ENCODE peak calls at places on chromosome 16, in six cellular contexts. One of them, this sample, is unnamed.

GRCh38 chr16:35735403-35736251 is 2276.2 kb downstream of the TP53TG3F start:
- DNase-seq in thoracic aorta: no peak
- DNase-seq in SK-N-SH: no peak
- DNase-seq in H9: no peak
- DNase-seq in heart left ventricle: no peak
- DNase-seq in H1: no peak
- DNase-seq in this sample: no peak

GRCh38 chr16:67234180-67234597 is 7.3 kb downstream of the TMEM208 start:
- DNase-seq in thoracic aorta: no peak
- DNase-seq in SK-N-SH: no peak
- DNase-seq in H9: peak; percentile 18
- DNase-seq in heart left ventricle: no peak
- DNase-seq in H1: no peak
- DNase-seq in this sample: no peak

GRCh38 chr16:19853973-19854876 is 30.4 kb downstream of the GPRC5B start:
- DNase-seq in thoracic aorta: no peak
- DNase-seq in SK-N-SH: no peak
- DNase-seq in H9: peak; percentile 78
- DNase-seq in heart left ventricle: no peak
- DNase-seq in H1: no peak
- DNase-seq in this sample: no peak

GRCh38 chr16:74903095-74903494 is 81.8 kb downstream of the WDR59 start:
- DNase-seq in thoracic aorta: no peak
- DNase-seq in SK-N-SH: no peak
- DNase-seq in H9: no peak
- DNase-seq in heart left ventricle: no peak
- DNase-seq in H1: no peak
- DNase-seq in this sample: no peak

GRCh38 chr16:47732806-47733150 is 271.6 kb downstream of the PHKB start:
- DNase-seq in thoracic aorta: no peak
- DNase-seq in SK-N-SH: no peak
- DNase-seq in H9: peak; percentile 45
- DNase-seq in heart left ventricle: no peak
- DNase-seq in H1: no peak
- DNase-seq in this sample: no peak

GRCh38 chr16:10971560-10971961 is 27.2 kb downstream of the CLEC16A start:
- DNase-seq in thoracic aorta: no peak
- DNase-seq in SK-N-SH: peak; percentile 63
- DNase-seq in H9: peak; percentile 72
- DNase-seq in heart left ventricle: peak; percentile 44
- DNase-seq in H1: no peak
- DNase-seq in this sample: peak; percentile 43

GRCh38 chr16:53022374-53022773 is 30.3 kb downstream of the CHD9NB start:
- DNase-seq in thoracic aorta: no peak
- DNase-seq in SK-N-SH: peak; percentile 70
- DNase-seq in H9: peak; percentile 70
- DNase-seq in heart left ventricle: peak; percentile 23
- DNase-seq in H1: peak; percentile 55
- DNase-seq in this sample: peak; percentile 34

GRCh38 chr16:57941016-57941656 is 29.8 kb downstream of the CNGB1 start:
- DNase-seq in thoracic aorta: no peak
- DNase-seq in SK-N-SH: peak; percentile 86
- DNase-seq in H9: no peak
- DNase-seq in heart left ventricle: peak; percentile 57
- DNase-seq in H1: no peak
- DNase-seq in this sample: peak; percentile 58

GRCh38 chr16:87058728-87059250 is 258.4 kb downstream of the C16orf95 start:
- DNase-seq in thoracic aorta: no peak
- DNase-seq in SK-N-SH: no peak
- DNase-seq in H9: no peak
- DNase-seq in heart left ventricle: no peak
- DNase-seq in H1: no peak
- DNase-seq in this sample: no peak

GRCh38 chr16:1464894-1465566 is 9.8 kb downstream of the CLCN7 start:
- DNase-seq in thoracic aorta: no peak
- DNase-seq in SK-N-SH: no peak
- DNase-seq in H9: no peak
- DNase-seq in heart left ventricle: no peak
- DNase-seq in H1: no peak
- DNase-seq in this sample: no peak

GRCh38 chr16:22844426-22844825 is 30.5 kb downstream of the HS3ST2 start:
- DNase-seq in thoracic aorta: no peak
- DNase-seq in SK-N-SH: no peak
- DNase-seq in H9: no peak
- DNase-seq in heart left ventricle: no peak
- DNase-seq in H1: no peak
- DNase-seq in this sample: no peak

GRCh38 chr16:13110124-13110796 is 208.9 kb downstream of the SHISA9 start:
- DNase-seq in thoracic aorta: peak; percentile 31
- DNase-seq in SK-N-SH: no peak
- DNase-seq in H9: peak; percentile 56
- DNase-seq in heart left ventricle: no peak
- DNase-seq in H1: no peak
- DNase-seq in this sample: no peak

GRCh38 chr16:80273635-80274538 is 266.9 kb upstream of the DYNLRB2 start:
- DNase-seq in thoracic aorta: no peak
- DNase-seq in SK-N-SH: no peak
- DNase-seq in H9: no peak
- DNase-seq in heart left ventricle: no peak
- DNase-seq in H1: no peak
- DNase-seq in this sample: no peak

GRCh38 chr16:23182675-23183485 is at the start of gene SCNN1G:
- DNase-seq in thoracic aorta: no peak
- DNase-seq in SK-N-SH: peak; percentile 73
- DNase-seq in H9: peak; percentile 42
- DNase-seq in heart left ventricle: no peak
- DNase-seq in H1: no peak
- DNase-seq in this sample: peak; percentile 67

GRCh38 chr16:70746040-70746707 is 54.8 kb downstream of the VAC14 start:
- DNase-seq in thoracic aorta: peak; percentile 88
- DNase-seq in SK-N-SH: peak; percentile 41
- DNase-seq in H9: no peak
- DNase-seq in heart left ventricle: peak; percentile 57
- DNase-seq in H1: no peak
- DNase-seq in this sample: peak; percentile 84

GRCh38 chr16:14300631-14301149 is 229.6 kb downstream of the MRTFB start:
- DNase-seq in thoracic aorta: peak; percentile 49
- DNase-seq in SK-N-SH: peak; percentile 85
- DNase-seq in H9: peak; percentile 65
- DNase-seq in heart left ventricle: peak; percentile 66
- DNase-seq in H1: no peak
- DNase-seq in this sample: peak; percentile 74

GRCh38 chr16:15055141-15056053 is 477 bp downstream of the NTAN1 start:
- DNase-seq in thoracic aorta: no peak
- DNase-seq in SK-N-SH: no peak
- DNase-seq in H9: no peak
- DNase-seq in heart left ventricle: peak; percentile 40
- DNase-seq in H1: peak; percentile 85
- DNase-seq in this sample: peak; percentile 51

GRCh38 chr16:14523632-14524031 is 106.4 kb downstream of the PARN start:
- DNase-seq in thoracic aorta: no peak
- DNase-seq in SK-N-SH: no peak
- DNase-seq in H9: no peak
- DNase-seq in heart left ventricle: no peak
- DNase-seq in H1: no peak
- DNase-seq in this sample: no peak

GRCh38 chr16:55835578-55835977 is 2.7 kb upstream of the CES1 start:
- DNase-seq in thoracic aorta: no peak
- DNase-seq in SK-N-SH: peak; percentile 39
- DNase-seq in H9: no peak
- DNase-seq in heart left ventricle: peak; percentile 18
- DNase-seq in H1: no peak
- DNase-seq in this sample: peak; percentile 57

GRCh38 chr16:57061084-57061905 is 31.1 kb upstream of the CPNE2 start:
- DNase-seq in thoracic aorta: peak; percentile 33
- DNase-seq in SK-N-SH: peak; percentile 75
- DNase-seq in H9: no peak
- DNase-seq in heart left ventricle: peak; percentile 81
- DNase-seq in H1: no peak
- DNase-seq in this sample: peak; percentile 78

GRCh38 chr16:24151482-24151939 is 104.6 kb upstream of the CACNG3 start:
- DNase-seq in thoracic aorta: no peak
- DNase-seq in SK-N-SH: no peak
- DNase-seq in H9: no peak
- DNase-seq in heart left ventricle: no peak
- DNase-seq in H1: no peak
- DNase-seq in this sample: peak; percentile 29

GRCh38 chr16:75860654-75861053 is 134.4 kb upstream of the CPHXL start:
- DNase-seq in thoracic aorta: no peak
- DNase-seq in SK-N-SH: peak; percentile 29
- DNase-seq in H9: no peak
- DNase-seq in heart left ventricle: no peak
- DNase-seq in H1: no peak
- DNase-seq in this sample: no peak

GRCh38 chr16:49928176-49928892 is 72.4 kb upstream of the ZNF423 start:
- DNase-seq in thoracic aorta: no peak
- DNase-seq in SK-N-SH: no peak
- DNase-seq in H9: no peak
- DNase-seq in heart left ventricle: no peak
- DNase-seq in H1: no peak
- DNase-seq in this sample: peak; percentile 69

GRCh38 chr16:3187798-3188674 is at the start of gene OR1F1:
- DNase-seq in thoracic aorta: no peak
- DNase-seq in SK-N-SH: peak; percentile 78
- DNase-seq in H9: peak; percentile 76
- DNase-seq in heart left ventricle: no peak
- DNase-seq in H1: peak; percentile 83
- DNase-seq in this sample: no peak

GRCh38 chr16:66651965-66652364 is 44.6 kb downstream of the CMTM4 start:
- DNase-seq in thoracic aorta: no peak
- DNase-seq in SK-N-SH: no peak
- DNase-seq in H9: no peak
- DNase-seq in heart left ventricle: no peak
- DNase-seq in H1: no peak
- DNase-seq in this sample: no peak

GRCh38 chr16:10942352-10943297 is at the start of gene DEXI:
- DNase-seq in thoracic aorta: peak; percentile 71
- DNase-seq in SK-N-SH: peak; percentile 100
- DNase-seq in H9: peak; percentile 91
- DNase-seq in heart left ventricle: peak; percentile 96
- DNase-seq in H1: peak; percentile 96
- DNase-seq in this sample: peak; percentile 93

GRCh38 chr16:4321286-4322120 is 5.6 kb downstream of the GLIS2 start:
- DNase-seq in thoracic aorta: no peak
- DNase-seq in SK-N-SH: no peak
- DNase-seq in H9: no peak
- DNase-seq in heart left ventricle: no peak
- DNase-seq in H1: no peak
- DNase-seq in this sample: no peak
- H3K4me1 ChIP-seq in thoracic aorta: peaks cover 64% of the 10 kb centered on the region
- H3K4me1 ChIP-seq in SK-N-SH: peaks cover 54% of the 10 kb centered on the region
- H3K4me1 ChIP-seq in H9: peaks cover 6% of the 10 kb centered on the region
- H3K4me1 ChIP-seq in heart left ventricle: peaks cover 74% of the 10 kb centered on the region
- H3K4me1 ChIP-seq in H1: peaks cover 49% of the 10 kb centered on the region
- H3K4me1 ChIP-seq in this sample: peaks cover 72% of the 10 kb centered on the region

GRCh38 chr16:82627811-82628339 is 1.1 kb downstream of the CDH13 start:
- DNase-seq in thoracic aorta: no peak
- DNase-seq in SK-N-SH: no peak
- DNase-seq in H9: peak; percentile 43
- DNase-seq in heart left ventricle: peak; percentile 40
- DNase-seq in H1: no peak
- DNase-seq in this sample: no peak

GRCh38 chr16:82621796-82622195 is 5.0 kb upstream of the CDH13 start:
- DNase-seq in thoracic aorta: no peak
- DNase-seq in SK-N-SH: no peak
- DNase-seq in H9: no peak
- DNase-seq in heart left ventricle: no peak
- DNase-seq in H1: no peak
- DNase-seq in this sample: no peak

GRCh38 chr16:82628741-82629140 is 2.0 kb downstream of the CDH13 start:
- DNase-seq in thoracic aorta: no peak
- DNase-seq in SK-N-SH: no peak
- DNase-seq in H9: no peak
- DNase-seq in heart left ventricle: no peak
- DNase-seq in H1: no peak
- DNase-seq in this sample: no peak

GRCh38 chr16:82629441-82630027 is 2.8 kb downstream of the CDH13 start:
- DNase-seq in thoracic aorta: no peak
- DNase-seq in SK-N-SH: no peak
- DNase-seq in H9: no peak
- DNase-seq in heart left ventricle: no peak
- DNase-seq in H1: no peak
- DNase-seq in this sample: no peak

GRCh38 chr16:82625066-82625968 is 1.5 kb upstream of the CDH13 start:
- DNase-seq in thoracic aorta: no peak
- DNase-seq in SK-N-SH: no peak
- DNase-seq in H9: no peak
- DNase-seq in heart left ventricle: peak; percentile 33
- DNase-seq in H1: no peak
- DNase-seq in this sample: no peak
- TF ChIP-seq CTCF in thoracic aorta: no peak
- TF ChIP-seq CTCF in SK-N-SH: peak; percentile 29
- TF ChIP-seq CTCF in H9: peak; percentile 33
- TF ChIP-seq CTCF in heart left ventricle: no peak
- TF ChIP-seq CTCF in H1: peak; percentile 12
- TF ChIP-seq CTCF in this sample: no peak

DNA sequence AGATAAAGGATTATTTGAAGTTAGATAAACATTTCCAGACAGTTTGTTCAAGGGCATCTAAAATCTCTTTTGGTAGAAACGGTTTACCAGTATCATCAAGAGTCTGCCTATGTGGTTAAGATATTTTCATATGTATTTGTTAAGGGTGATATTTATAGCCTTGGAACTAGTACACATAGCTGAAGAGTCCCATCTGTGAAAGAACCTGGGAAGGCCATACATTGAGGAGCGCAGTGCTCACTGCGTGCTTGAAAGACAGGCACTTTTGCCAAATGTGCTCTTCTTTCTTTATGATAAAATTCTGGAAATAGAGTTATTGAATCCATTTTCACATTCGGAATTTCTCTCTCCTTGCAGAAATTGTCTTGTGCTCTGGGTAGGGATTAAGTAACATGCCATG is 7.7 kb downstream of the IGSF6 start:
- DNase-seq in thoracic aorta: no peak
- DNase-seq in SK-N-SH: no peak
- DNase-seq in H9: no peak
- DNase-seq in heart left ventricle: no peak
- DNase-seq in H1: no peak
- DNase-seq in this sample: no peak
- H3K27ac ChIP-seq in thoracic aorta: no peak overlapping the region
- H3K27ac ChIP-seq in SK-N-SH: no peak overlapping the region
- H3K27ac ChIP-seq in H9: no peak overlapping the region
- H3K27ac ChIP-seq in heart left ventricle: peak overlapping the region; percentile 34
- H3K27ac ChIP-seq in H1: no peak overlapping the region
- H3K27ac ChIP-seq in this sample: no peak overlapping the region

DNA sequence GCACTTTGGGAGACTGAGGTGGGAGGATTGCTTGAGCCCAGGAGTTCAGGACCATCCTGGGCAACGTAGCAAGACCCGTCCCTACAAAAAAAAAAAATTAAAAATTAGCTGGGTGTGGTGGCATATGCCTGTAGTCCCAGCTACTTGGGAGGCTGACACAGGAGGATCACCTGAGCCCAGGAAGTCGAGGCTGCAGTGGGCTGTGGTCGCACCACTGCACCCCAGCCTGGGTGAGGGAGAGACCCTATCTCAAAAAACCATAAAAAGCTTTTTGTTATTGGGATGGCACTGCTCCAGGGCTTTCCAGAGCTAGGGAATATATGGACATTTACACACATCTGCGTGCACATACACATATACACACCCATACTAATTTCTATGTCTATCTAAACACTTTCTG is 8.1 kb upstream of the ARMC5 start:
- DNase-seq in thoracic aorta: no peak
- DNase-seq in SK-N-SH: no peak
- DNase-seq in H9: no peak
- DNase-seq in heart left ventricle: no peak
- DNase-seq in H1: no peak
- DNase-seq in this sample: no peak
- H3K4me1 ChIP-seq in thoracic aorta: peaks cover 39% of the 10 kb centered on the region
- H3K4me1 ChIP-seq in SK-N-SH: peaks cover 25% of the 10 kb centered on the region
- H3K4me1 ChIP-seq in H9: peaks cover 9% of the 10 kb centered on the region
- H3K4me1 ChIP-seq in heart left ventricle: peaks cover 46% of the 10 kb centered on the region
- H3K4me1 ChIP-seq in H1: peaks cover 15% of the 10 kb centered on the region
- H3K4me1 ChIP-seq in this sample: no peaks in the 10 kb centered on the region